ENCODE peak calls at places on chromosomes 4 and X, in four cellular contexts. One of them, this sample, is unnamed.

GRCh38 chr4:81218206-81218605 is 3.2 kb upstream of the PRKG2 start:
- DNase-seq in NCI-H2029 treated with DMSO at 0.1 percent for 48 hours: no peak
- DNase-seq in RWPE2: no peak
- DNase-seq in choroid plexus epithelial cell: no peak
- DNase-seq in this sample: no peak

GRCh38 chrX:56762220-56762619 is 33.2 kb downstream of the NBDY start:
- DNase-seq in NCI-H2029 treated with DMSO at 0.1 percent for 48 hours: no peak
- DNase-seq in RWPE2: no peak
- DNase-seq in choroid plexus epithelial cell: no peak
- DNase-seq in this sample: no peak

GRCh38 chr4:40621229-40621591 is 8.5 kb downstream of the RBM47 start:
- DNase-seq in NCI-H2029 treated with DMSO at 0.1 percent for 48 hours: peak; percentile 48
- DNase-seq in RWPE2: no peak
- DNase-seq in choroid plexus epithelial cell: peak; percentile 11
- DNase-seq in this sample: no peak

GRCh38 chr4:26803462-26803861 is 57.2 kb upstream of the STIM2 start:
- DNase-seq in NCI-H2029 treated with DMSO at 0.1 percent for 48 hours: peak; percentile 49
- DNase-seq in RWPE2: no peak
- DNase-seq in choroid plexus epithelial cell: no peak
- DNase-seq in this sample: no peak

GRCh38 chrX:68710870-68711576 is 63.6 kb downstream of the STARD8 start:
- DNase-seq in NCI-H2029 treated with DMSO at 0.1 percent for 48 hours: no peak
- DNase-seq in RWPE2: no peak
- DNase-seq in choroid plexus epithelial cell: peak; percentile 76
- DNase-seq in this sample: peak; percentile 0

GRCh38 chrX:7133036-7133412 is 14.5 kb upstream of the STS start:
- DNase-seq in NCI-H2029 treated with DMSO at 0.1 percent for 48 hours: no peak
- DNase-seq in RWPE2: no peak
- DNase-seq in choroid plexus epithelial cell: peak; percentile 16
- DNase-seq in this sample: no peak

GRCh38 chrX:45322382-45322781 is 121.7 kb upstream of the DIPK2B start:
- DNase-seq in NCI-H2029 treated with DMSO at 0.1 percent for 48 hours: no peak
- DNase-seq in RWPE2: no peak
- DNase-seq in choroid plexus epithelial cell: peak; percentile 87
- DNase-seq in this sample: no peak

GRCh38 chr4:139665690-139666529 is at the start of gene MGST2:
- DNase-seq in NCI-H2029 treated with DMSO at 0.1 percent for 48 hours: peak; percentile 82
- DNase-seq in RWPE2: no peak
- DNase-seq in choroid plexus epithelial cell: peak; percentile 84
- DNase-seq in this sample: peak; percentile 49

GRCh38 chr4:13892739-13893105 is 265.2 kb upstream of the BOD1L1 start:
- DNase-seq in NCI-H2029 treated with DMSO at 0.1 percent for 48 hours: no peak
- DNase-seq in RWPE2: no peak
- DNase-seq in choroid plexus epithelial cell: peak; percentile 75
- DNase-seq in this sample: no peak

GRCh38 chr4:169410839-169411770 is 140.3 kb upstream of the SH3RF1 start:
- DNase-seq in NCI-H2029 treated with DMSO at 0.1 percent for 48 hours: no peak
- DNase-seq in RWPE2: no peak
- DNase-seq in choroid plexus epithelial cell: peak; percentile 94
- DNase-seq in this sample: no peak

GRCh38 chrX:130728208-130728607 is 174.8 kb downstream of the ENOX2 start:
- DNase-seq in NCI-H2029 treated with DMSO at 0.1 percent for 48 hours: no peak
- DNase-seq in RWPE2: no peak
- DNase-seq in choroid plexus epithelial cell: no peak
- DNase-seq in this sample: no peak

GRCh38 chrX:22041931-22042530 is 9.9 kb downstream of the PHEX start:
- DNase-seq in NCI-H2029 treated with DMSO at 0.1 percent for 48 hours: no peak
- DNase-seq in RWPE2: no peak
- DNase-seq in choroid plexus epithelial cell: no peak
- DNase-seq in this sample: peak; percentile 14

GRCh38 chr4:32145987-32146386 is 1425.8 kb downstream of the PCDH7 start:
- DNase-seq in NCI-H2029 treated with DMSO at 0.1 percent for 48 hours: no peak
- DNase-seq in RWPE2: no peak
- DNase-seq in choroid plexus epithelial cell: no peak
- DNase-seq in this sample: no peak

GRCh38 chr4:119116925-119117900 is 18.4 kb upstream of the MYOZ2 start:
- DNase-seq in NCI-H2029 treated with DMSO at 0.1 percent for 48 hours: no peak
- DNase-seq in RWPE2: no peak
- DNase-seq in choroid plexus epithelial cell: peak; percentile 41
- DNase-seq in this sample: no peak

GRCh38 chr4:80918004-80918403 is 112.5 kb upstream of the BMP3 start:
- DNase-seq in NCI-H2029 treated with DMSO at 0.1 percent for 48 hours: no peak
- DNase-seq in RWPE2: no peak
- DNase-seq in choroid plexus epithelial cell: peak; percentile 72
- DNase-seq in this sample: no peak

GRCh38 chrX:1205681-1206611 is 6.5 kb downstream of the CRLF2 start:
- DNase-seq in NCI-H2029 treated with DMSO at 0.1 percent for 48 hours: no peak
- DNase-seq in RWPE2: peak; percentile 6
- DNase-seq in choroid plexus epithelial cell: peak; percentile 82
- DNase-seq in this sample: no peak

GRCh38 chrX:132395059-132395458 is 93.8 kb downstream of the MBNL3 start:
- DNase-seq in NCI-H2029 treated with DMSO at 0.1 percent for 48 hours: no peak
- DNase-seq in RWPE2: no peak
- DNase-seq in choroid plexus epithelial cell: no peak
- DNase-seq in this sample: no peak

GRCh38 chr4:121191351-121191750 is 27.2 kb upstream of the TNIP3 start:
- DNase-seq in NCI-H2029 treated with DMSO at 0.1 percent for 48 hours: no peak
- DNase-seq in RWPE2: no peak
- DNase-seq in choroid plexus epithelial cell: no peak
- DNase-seq in this sample: no peak

GRCh38 chrX:120660638-120661037 is 30.8 kb upstream of the C1GALT1C1 start:
- DNase-seq in NCI-H2029 treated with DMSO at 0.1 percent for 48 hours: no peak
- DNase-seq in RWPE2: no peak
- DNase-seq in choroid plexus epithelial cell: no peak
- DNase-seq in this sample: no peak

GRCh38 chr4:92636038-92636825 is 332.5 kb downstream of the GRID2 start:
- DNase-seq in NCI-H2029 treated with DMSO at 0.1 percent for 48 hours: no peak
- DNase-seq in RWPE2: no peak
- DNase-seq in choroid plexus epithelial cell: no peak
- DNase-seq in this sample: no peak

GRCh38 chr4:6115342-6115741 is 85.0 kb downstream of the JAKMIP1 start:
- DNase-seq in NCI-H2029 treated with DMSO at 0.1 percent for 48 hours: no peak
- DNase-seq in RWPE2: no peak
- DNase-seq in choroid plexus epithelial cell: no peak
- DNase-seq in this sample: no peak

GRCh38 chr4:159649237-159649636 is 546.4 kb downstream of the RAPGEF2 start:
- DNase-seq in NCI-H2029 treated with DMSO at 0.1 percent for 48 hours: no peak
- DNase-seq in RWPE2: no peak
- DNase-seq in choroid plexus epithelial cell: no peak
- DNase-seq in this sample: no peak

GRCh38 chr4:73729534-73730165 is 10.7 kb upstream of the CXCL8 start:
- DNase-seq in NCI-H2029 treated with DMSO at 0.1 percent for 48 hours: peak; percentile 20
- DNase-seq in RWPE2: no peak
- DNase-seq in choroid plexus epithelial cell: peak; percentile 96
- DNase-seq in this sample: no peak

GRCh38 chrX:140733766-140734342 is 24.3 kb downstream of the LINC00632 start:
- DNase-seq in NCI-H2029 treated with DMSO at 0.1 percent for 48 hours: no peak
- DNase-seq in RWPE2: no peak
- DNase-seq in choroid plexus epithelial cell: peak; percentile 63
- DNase-seq in this sample: peak; percentile 0

GRCh38 chrX:55908685-55909212 is 191.2 kb downstream of the RRAGB start:
- DNase-seq in NCI-H2029 treated with DMSO at 0.1 percent for 48 hours: no peak
- DNase-seq in RWPE2: no peak
- DNase-seq in choroid plexus epithelial cell: peak; percentile 9
- DNase-seq in this sample: peak; percentile 51

GRCh38 chrX:8404443-8404842 is 60.2 kb upstream of the VCX3B start:
- DNase-seq in NCI-H2029 treated with DMSO at 0.1 percent for 48 hours: no peak
- DNase-seq in RWPE2: no peak
- DNase-seq in choroid plexus epithelial cell: peak; percentile 12
- DNase-seq in this sample: no peak

GRCh38 chrX:136162827-136163427 is 15.6 kb downstream of the FHL1 start:
- DNase-seq in NCI-H2029 treated with DMSO at 0.1 percent for 48 hours: no peak
- DNase-seq in RWPE2: no peak
- DNase-seq in choroid plexus epithelial cell: peak; percentile 68
- DNase-seq in this sample: peak; percentile 3

GRCh38 chrX:93874554-93874953 is 200.5 kb downstream of the FAM133A start:
- DNase-seq in NCI-H2029 treated with DMSO at 0.1 percent for 48 hours: no peak
- DNase-seq in RWPE2: no peak
- DNase-seq in choroid plexus epithelial cell: peak; percentile 1
- DNase-seq in this sample: no peak

GRCh38 chr4:101346312-101346561 is 1.1 kb downstream of the PPP3CA start:
- DNase-seq in NCI-H2029 treated with DMSO at 0.1 percent for 48 hours: no peak
- DNase-seq in RWPE2: no peak
- DNase-seq in choroid plexus epithelial cell: no peak
- DNase-seq in this sample: no peak

GRCh38 chr4:16032871-16033505 is 50.8 kb downstream of the PROM1 start:
- DNase-seq in NCI-H2029 treated with DMSO at 0.1 percent for 48 hours: no peak
- DNase-seq in RWPE2: no peak
- DNase-seq in choroid plexus epithelial cell: no peak
- DNase-seq in this sample: no peak

GRCh38 chr4:133058701-133059100 is 90.4 kb upstream of the PCDH10 start:
- DNase-seq in NCI-H2029 treated with DMSO at 0.1 percent for 48 hours: no peak
- DNase-seq in RWPE2: no peak
- DNase-seq in choroid plexus epithelial cell: no peak
- DNase-seq in this sample: no peak

GRCh38 chrX:132209527-132209926 is 9.7 kb downstream of the RAP2C start:
- DNase-seq in NCI-H2029 treated with DMSO at 0.1 percent for 48 hours: no peak
- DNase-seq in RWPE2: no peak
- DNase-seq in choroid plexus epithelial cell: peak; percentile 74
- DNase-seq in this sample: no peak

GRCh38 chrX:19545651-19546050 is 30.3 kb upstream of the MAP3K15 start:
- DNase-seq in NCI-H2029 treated with DMSO at 0.1 percent for 48 hours: no peak
- DNase-seq in RWPE2: no peak
- DNase-seq in choroid plexus epithelial cell: no peak
- DNase-seq in this sample: no peak

GRCh38 chr4:100738388-100739165 is 220.8 kb upstream of the EMCN start:
- DNase-seq in NCI-H2029 treated with DMSO at 0.1 percent for 48 hours: no peak
- DNase-seq in RWPE2: peak; percentile 87
- DNase-seq in choroid plexus epithelial cell: peak; percentile 73
- DNase-seq in this sample: no peak

GRCh38 chrX:108484251-108484650 is 44.6 kb downstream of the COL4A5 start:
- DNase-seq in NCI-H2029 treated with DMSO at 0.1 percent for 48 hours: no peak
- DNase-seq in RWPE2: no peak
- DNase-seq in choroid plexus epithelial cell: no peak
- DNase-seq in this sample: no peak

GRCh38 chr4:137572163-137572562 is 39.9 kb upstream of the PCDH18 start:
- DNase-seq in NCI-H2029 treated with DMSO at 0.1 percent for 48 hours: no peak
- DNase-seq in RWPE2: no peak
- DNase-seq in choroid plexus epithelial cell: no peak
- DNase-seq in this sample: no peak

This sample was measured in DMS79 treated with DMSO at 0.1 percent for 48 hours.